ENCODE peak calls at places on chromosomes 5 and 9, in nine cellular contexts. X is A673, V is fibroblast of lung, T is breast epithelium, B is HepG2, S is lung, Y is sigmoid colon, I is colonic mucosa, G is pancreas. N is an unnamed sample.

GRCh38 chr5:98936948-98937715 is 8.3 kb upstream of the CHD1 start:
- DNase-seq in S (no peak), Y (no peak), X (no peak), B (no peak), V (peak; percentile 20), I (no peak), G (no peak), T (no peak), N (no peak)

GRCh38 chr5:67619636-67620035 is 423.0 kb upstream of the CD180 start:
- DNase-seq in T (no peak), X (no peak), Y (no peak), V (no peak), B (no peak), I (no peak), S (no peak), G (no peak), N (no peak)

GRCh38 chr9:133823189-133824105 is 85.3 kb upstream of the SARDH start:
- DNase-seq in Y (no peak), G (no peak), X (no peak), V (no peak), I (no peak), S (no peak), B (no peak), T (no peak), N (no peak)

GRCh38 chr5:172585114-172585513 is 55.9 kb upstream of the NEURL1B start:
- DNase-seq in Y (no peak), X (no peak), G (no peak), I (no peak), V (no peak), S (no peak), T (no peak), B (no peak), N (no peak)

GRCh38 chr5:20353481-20353880 is 365.5 kb upstream of the CDH18 start:
- DNase-seq in Y (no peak), G (no peak), V (no peak), I (no peak), T (no peak), X (no peak), S (no peak), B (no peak), N (no peak)

GRCh38 chr9:1198085-1198484 is 147.9 kb downstream of the DMRT2 start:
- DNase-seq in B (no peak), S (no peak), I (no peak), T (no peak), X (no peak), Y (no peak), G (no peak), V (peak; percentile 6), N (no peak)

GRCh38 chr9:90943341-90943740 is 141.7 kb downstream of the SYK start:
- DNase-seq in X (no peak), I (no peak), Y (no peak), S (no peak), V (peak; percentile 45), G (no peak), B (no peak), T (no peak), N (no peak)

GRCh38 chr5:92519717-92520632 is 1061.0 kb downstream of the NR2F1-AS1 start:
- DNase-seq in X (no peak), V (peak; percentile 63), I (no peak), G (no peak), T (no peak), B (no peak), Y (no peak), S (no peak), N (no peak)

GRCh38 chr9:98694943-98695342 is 13.8 kb downstream of the GABBR2 start:
- DNase-seq in X (no peak), B (no peak), G (no peak), T (no peak), V (no peak), I (no peak), S (no peak), Y (no peak), N (no peak)

GRCh38 chr9:127904888-127905728 is 5.7 kb upstream of the ST6GALNAC6 start:
- DNase-seq in V (no peak), X (no peak), S (no peak), G (no peak), I (peak; percentile 91), Y (no peak), T (no peak), B (no peak), N (no peak)

GRCh38 chr5:172173771-172174170 is 14.3 kb downstream of the STK10 start:
- DNase-seq in X (no peak), S (no peak), B (no peak), V (peak; percentile 93), T (no peak), Y (no peak), G (no peak), I (no peak), N (no peak)

GRCh38 chr5:5419291-5420210 is 2.9 kb upstream of the ICE1 start:
- DNase-seq in S (no peak), G (no peak), V (peak; percentile 89), I (no peak), T (no peak), Y (no peak), X (peak; percentile 71), B (peak; percentile 52), N (no peak)

GRCh38 chr5:72018158-72018803 is 89.0 kb upstream of the MAP1B start:
- DNase-seq in S (no peak), X (peak; percentile 61), B (peak; percentile 39), Y (no peak), G (no peak), I (peak; percentile 73), T (no peak), V (peak; percentile 40), N (peak; percentile 55)

GRCh38 chr9:69857131-69857530 is 36.5 kb downstream of the CFAP95 start:
- DNase-seq in X (no peak), Y (no peak), B (no peak), G (no peak), V (peak; percentile 88), T (no peak), I (no peak), S (no peak), N (no peak)

GRCh38 chr5:55773057-55773456 is 35.2 kb downstream of the DDX4 start:
- DNase-seq in B (peak; percentile 74), I (no peak), T (no peak), Y (no peak), S (no peak), V (no peak), X (no peak), G (no peak), N (no peak)

GRCh38 chr5:143008809-143009521 is 238.8 kb downstream of the ARHGAP26 start:
- DNase-seq in V (peak; percentile 99), Y (no peak), S (no peak), B (no peak), I (no peak), G (no peak), T (no peak), X (peak; percentile 14), N (no peak)

GRCh38 chr5:140114341-140115185 is 654 bp downstream of the PURA start:
- DNase-seq in X (peak; percentile 38), I (peak; percentile 64), T (peak; percentile 61), V (peak; percentile 69), G (peak; percentile 90), B (no peak), S (peak; percentile 72), Y (peak; percentile 86), N (peak; percentile 68)
- H3K4me1 ChIP-seq in X (peaks cover 37% of the 10 kb centered on the region), I (peaks cover 7% of the 10 kb centered on the region), T (peaks cover 19% of the 10 kb centered on the region), V (peaks cover 6% of the 10 kb centered on the region), G (peaks cover 50% of the 10 kb centered on the region), B (peaks cover 69% of the 10 kb centered on the region), S (peaks cover 14% of the 10 kb centered on the region), Y (no peaks in the 10 kb centered on the region), N (peaks cover 6% of the 10 kb centered on the region)

GRCh38 chr5:135486131-135486530 is 34.0 kb upstream of the TIFAB start:
- DNase-seq in S (no peak), B (no peak), I (no peak), V (no peak), Y (no peak), T (no peak), X (no peak), G (no peak), N (no peak)
- H3K27me3 ChIP-seq in S (no peaks in the 10 kb centered on the region), B (peaks cover 15% of the 10 kb centered on the region), I (peaks cover 44% of the 10 kb centered on the region), V (no peaks in the 10 kb centered on the region), Y (peaks cover 9% of the 10 kb centered on the region), T (no peaks in the 10 kb centered on the region), X (peaks cover 54% of the 10 kb centered on the region), G (no peaks in the 10 kb centered on the region), N (no peaks in the 10 kb centered on the region)

GRCh38 chr5:2801602-2802525 is 50.4 kb upstream of the IRX2 start:
- DNase-seq in S (no peak), Y (no peak), B (no peak), X (no peak), V (no peak), I (no peak), G (no peak), T (no peak), N (no peak)

GRCh38 chr5:2802693-2803365 is 51.4 kb upstream of the IRX2 start:
- DNase-seq in B (peak; percentile 3), V (no peak), G (no peak), Y (no peak), I (no peak), X (no peak), S (peak; percentile 38), T (no peak), N (peak; percentile 51)

GRCh38 chr5:2806176-2806575 is 54.7 kb upstream of the IRX2 start:
- DNase-seq in X (no peak), B (no peak), S (no peak), T (no peak), G (peak; percentile 56), I (no peak), V (no peak), Y (no peak), N (peak; percentile 45)

GRCh38 chr5:2803751-2804150 is 52.3 kb upstream of the IRX2 start:
- DNase-seq in X (no peak), S (no peak), V (no peak), Y (no peak), B (no peak), T (no peak), G (no peak), I (no peak), N (no peak)

DNA sequence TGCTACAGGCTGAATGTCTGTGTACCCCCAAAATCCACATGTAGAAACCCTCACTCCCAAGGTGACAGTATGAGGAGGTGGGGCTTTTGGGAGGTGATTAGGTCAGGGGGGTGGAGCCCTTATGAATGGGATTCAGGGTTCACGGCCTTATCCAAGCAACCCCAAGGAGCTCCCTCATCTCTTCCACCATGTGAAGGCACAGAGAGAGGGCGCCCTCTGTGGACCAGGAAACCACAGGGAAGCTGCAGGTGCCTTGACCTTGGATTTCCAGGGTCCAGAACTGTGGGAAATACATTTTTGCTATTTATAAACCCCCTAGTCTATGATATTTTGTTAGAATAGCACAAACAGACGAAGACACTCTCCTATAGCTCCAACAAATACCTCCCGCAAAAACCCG is 53.6 kb upstream of the IRX2 start:
- DNase-seq in S (peak; percentile 69), X (no peak), I (no peak), G (no peak), Y (no peak), V (no peak), T (no peak), B (no peak), N (no peak)
- TF ChIP-seq CTCF in S (peak; percentile 15), X (no peak), I (no peak), G (no peak), Y (no peak), V (no peak), T (no peak), B (peak; percentile 4), N (no peak)

DNA sequence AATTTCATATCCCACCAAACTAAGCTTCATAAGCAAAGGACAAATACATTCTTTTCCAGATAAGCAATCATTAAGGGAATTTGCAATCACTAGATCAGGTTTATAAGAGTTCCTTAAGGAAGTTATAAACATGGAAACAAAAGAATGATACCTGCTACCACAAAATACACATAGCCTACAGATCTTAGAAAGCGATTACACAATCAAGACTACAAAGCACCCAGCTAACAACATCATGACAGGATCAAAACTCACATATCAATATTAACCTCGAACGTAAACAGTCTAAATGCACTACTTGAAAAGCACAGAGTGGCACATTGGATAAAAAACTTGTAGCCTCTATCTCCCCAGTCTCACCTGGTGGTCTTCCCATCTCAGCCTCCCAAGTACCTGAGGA is 512.4 kb upstream of the PTGER4 start:
- DNase-seq in X (no peak), S (no peak), V (no peak), T (no peak), I (no peak), G (no peak), B (no peak), Y (no peak), N (no peak)
- H3K4me1 ChIP-seq in X (peaks cover 11% of the 10 kb centered on the region), S (no peaks in the 10 kb centered on the region), V (no peaks in the 10 kb centered on the region), T (no peaks in the 10 kb centered on the region), I (no peaks in the 10 kb centered on the region), G (no peaks in the 10 kb centered on the region), B (no peaks in the 10 kb centered on the region), Y (no peaks in the 10 kb centered on the region), N (no peaks in the 10 kb centered on the region)

N was measured in Caco-2.